ENCODE peak calls at places on chromosomes 6 and 20, in seven cellular contexts. One of them, this sample, is unnamed.

GRCh38 chr20:10540636-10541493 is 105.8 kb downstream of the SLX4IP start:
- DNase-seq in K562: no peak
- DNase-seq in HepG2: peak; percentile 99
- DNase-seq in HCT116: peak; percentile 75
- DNase-seq in SK-N-SH: no peak
- DNase-seq in H1: no peak
- DNase-seq in GM12878: no peak
- DNase-seq in this sample: no peak

GRCh38 chr6:87907521-87907920 is 140.1 kb upstream of the SPACA1 start:
- DNase-seq in K562: no peak
- DNase-seq in HepG2: no peak
- DNase-seq in HCT116: no peak
- DNase-seq in SK-N-SH: no peak
- DNase-seq in H1: no peak
- DNase-seq in GM12878: peak; percentile 63
- DNase-seq in this sample: no peak

GRCh38 chr20:41058007-41058673 is 29.5 kb downstream of the TOP1 start:
- DNase-seq in K562: no peak
- DNase-seq in HepG2: peak; percentile 55
- DNase-seq in HCT116: peak; percentile 8
- DNase-seq in SK-N-SH: peak; percentile 40
- DNase-seq in H1: no peak
- DNase-seq in GM12878: no peak
- DNase-seq in this sample: no peak

GRCh38 chr6:53805725-53806124 is 10.9 kb downstream of the LRRC1 start:
- DNase-seq in K562: no peak
- DNase-seq in HepG2: no peak
- DNase-seq in HCT116: no peak
- DNase-seq in SK-N-SH: no peak
- DNase-seq in H1: no peak
- DNase-seq in GM12878: no peak
- DNase-seq in this sample: no peak

GRCh38 chr6:30107756-30108155 is 5.1 kb downstream of the TRIM31 start:
- DNase-seq in K562: no peak
- DNase-seq in HepG2: no peak
- DNase-seq in HCT116: no peak
- DNase-seq in SK-N-SH: no peak
- DNase-seq in H1: no peak
- DNase-seq in GM12878: no peak
- DNase-seq in this sample: no peak

GRCh38 chr6:3310051-3310448 is 51.3 kb downstream of the PSMG4 start:
- DNase-seq in K562: no peak
- DNase-seq in HepG2: no peak
- DNase-seq in HCT116: no peak
- DNase-seq in SK-N-SH: no peak
- DNase-seq in H1: no peak
- DNase-seq in GM12878: no peak
- DNase-seq in this sample: no peak

GRCh38 chr6:169864148-169865030 is 113.0 kb downstream of the ERMARD start:
- DNase-seq in K562: no peak
- DNase-seq in HepG2: no peak
- DNase-seq in HCT116: no peak
- DNase-seq in SK-N-SH: no peak
- DNase-seq in H1: no peak
- DNase-seq in GM12878: no peak
- DNase-seq in this sample: no peak

GRCh38 chr20:16095241-16095640 is 478.0 kb downstream of the KIF16B start:
- DNase-seq in K562: no peak
- DNase-seq in HepG2: no peak
- DNase-seq in HCT116: no peak
- DNase-seq in SK-N-SH: no peak
- DNase-seq in H1: no peak
- DNase-seq in GM12878: no peak
- DNase-seq in this sample: no peak

GRCh38 chr6:155030148-155030720 is 35.1 kb downstream of the TIAM2 start:
- DNase-seq in K562: no peak
- DNase-seq in HepG2: no peak
- DNase-seq in HCT116: no peak
- DNase-seq in SK-N-SH: no peak
- DNase-seq in H1: no peak
- DNase-seq in GM12878: no peak
- DNase-seq in this sample: no peak

GRCh38 chr6:75201901-75202672 is 3.8 kb downstream of the COL12A1 start:
- DNase-seq in K562: no peak
- DNase-seq in HepG2: no peak
- DNase-seq in HCT116: no peak
- DNase-seq in SK-N-SH: peak; percentile 11
- DNase-seq in H1: no peak
- DNase-seq in GM12878: no peak
- DNase-seq in this sample: peak; percentile 91

GRCh38 chr20:62887147-62887859 is 25.7 kb upstream of the TCFL5 start:
- DNase-seq in K562: no peak
- DNase-seq in HepG2: peak; percentile 50
- DNase-seq in HCT116: no peak
- DNase-seq in SK-N-SH: peak; percentile 80
- DNase-seq in H1: no peak
- DNase-seq in GM12878: no peak
- DNase-seq in this sample: no peak

GRCh38 chr6:46014511-46015118 is 1.0 kb downstream of the CLIC5 start:
- DNase-seq in K562: no peak
- DNase-seq in HepG2: no peak
- DNase-seq in HCT116: no peak
- DNase-seq in SK-N-SH: no peak
- DNase-seq in H1: no peak
- DNase-seq in GM12878: no peak
- DNase-seq in this sample: peak; percentile 31

GRCh38 chr6:45625191-45625664 is 247.5 kb upstream of the SUPT3H start:
- DNase-seq in K562: no peak
- DNase-seq in HepG2: no peak
- DNase-seq in HCT116: no peak
- DNase-seq in SK-N-SH: no peak
- DNase-seq in H1: no peak
- DNase-seq in GM12878: no peak
- DNase-seq in this sample: no peak

GRCh38 chr20:36063916-36064660 is 90.5 kb upstream of the EPB41L1 start:
- DNase-seq in K562: no peak
- DNase-seq in HepG2: no peak
- DNase-seq in HCT116: no peak
- DNase-seq in SK-N-SH: no peak
- DNase-seq in H1: no peak
- DNase-seq in GM12878: no peak
- DNase-seq in this sample: no peak

GRCh38 chr20:37886851-37887297 is 16.1 kb upstream of the VSTM2L start:
- DNase-seq in K562: peak; percentile 40
- DNase-seq in HepG2: peak; percentile 79
- DNase-seq in HCT116: no peak
- DNase-seq in SK-N-SH: peak; percentile 48
- DNase-seq in H1: no peak
- DNase-seq in GM12878: peak; percentile 9
- DNase-seq in this sample: no peak

GRCh38 chr20:62685781-62686555 is 22.7 kb upstream of the NTSR1 start:
- DNase-seq in K562: peak; percentile 56
- DNase-seq in HepG2: peak; percentile 24
- DNase-seq in HCT116: no peak
- DNase-seq in SK-N-SH: no peak
- DNase-seq in H1: no peak
- DNase-seq in GM12878: no peak
- DNase-seq in this sample: peak; percentile 58

GRCh38 chr20:60627751-60628565 is 624.1 kb upstream of the CDH4 start:
- DNase-seq in K562: no peak
- DNase-seq in HepG2: no peak
- DNase-seq in HCT116: no peak
- DNase-seq in SK-N-SH: no peak
- DNase-seq in H1: no peak
- DNase-seq in GM12878: no peak
- DNase-seq in this sample: no peak

GRCh38 chr6:126007795-126008194 is 21.5 kb downstream of the TRMT11 start:
- DNase-seq in K562: no peak
- DNase-seq in HepG2: no peak
- DNase-seq in HCT116: no peak
- DNase-seq in SK-N-SH: no peak
- DNase-seq in H1: no peak
- DNase-seq in GM12878: no peak
- DNase-seq in this sample: no peak

GRCh38 chr6:3356824-3357420 is 98.2 kb downstream of the PSMG4 start:
- DNase-seq in K562: no peak
- DNase-seq in HepG2: peak; percentile 95
- DNase-seq in HCT116: no peak
- DNase-seq in SK-N-SH: no peak
- DNase-seq in H1: no peak
- DNase-seq in GM12878: no peak
- DNase-seq in this sample: peak; percentile 72

GRCh38 chr6:72132425-72132824 is 246.1 kb downstream of the RIMS1 start:
- DNase-seq in K562: no peak
- DNase-seq in HepG2: no peak
- DNase-seq in HCT116: no peak
- DNase-seq in SK-N-SH: no peak
- DNase-seq in H1: no peak
- DNase-seq in GM12878: no peak
- DNase-seq in this sample: no peak

GRCh38 chr20:44526129-44526528 is 4.3 kb upstream of the SERINC3 start:
- DNase-seq in K562: no peak
- DNase-seq in HepG2: peak; percentile 46
- DNase-seq in HCT116: peak; percentile 22
- DNase-seq in SK-N-SH: no peak
- DNase-seq in H1: no peak
- DNase-seq in GM12878: no peak
- DNase-seq in this sample: no peak

GRCh38 chr6:22036699-22037098 is 260.1 kb downstream of the PRL start:
- DNase-seq in K562: no peak
- DNase-seq in HepG2: no peak
- DNase-seq in HCT116: no peak
- DNase-seq in SK-N-SH: no peak
- DNase-seq in H1: no peak
- DNase-seq in GM12878: no peak
- DNase-seq in this sample: no peak
- TF ChIP-seq JUND in K562: no peak
- TF ChIP-seq JUND in HepG2: no peak
- TF ChIP-seq JUND in HCT116: no peak
- TF ChIP-seq JUND in SK-N-SH: no peak
- TF ChIP-seq JUND in H1: no peak
- TF ChIP-seq JUND in GM12878: no peak
- TF ChIP-seq JUND in this sample: no peak

DNA sequence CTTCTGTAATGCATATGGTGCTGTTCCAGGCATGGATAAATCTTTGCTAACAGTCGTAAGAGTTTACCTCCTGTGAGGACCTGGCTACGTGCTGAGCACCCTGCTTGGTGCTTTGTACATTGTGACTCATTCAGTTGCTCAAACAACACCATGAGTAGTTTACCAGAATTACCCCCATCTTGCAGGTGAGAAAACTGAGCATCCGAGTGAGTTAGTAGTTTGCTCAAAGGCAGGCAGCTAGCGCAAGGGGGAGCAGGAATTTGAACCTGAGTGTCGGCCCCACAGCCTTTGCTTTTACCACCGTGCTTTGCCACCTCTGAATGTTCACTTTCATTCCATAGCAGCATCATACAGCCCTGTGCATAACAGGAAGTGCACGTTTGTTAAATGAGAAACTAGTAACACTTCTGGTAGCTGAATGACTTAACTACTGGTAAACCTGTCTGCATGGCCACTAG is 121.9 kb downstream of the MTHFD1L start:
- DNase-seq in K562: no peak
- DNase-seq in HepG2: no peak
- DNase-seq in HCT116: no peak
- DNase-seq in SK-N-SH: no peak
- DNase-seq in H1: no peak
- DNase-seq in GM12878: no peak
- DNase-seq in this sample: no peak
- TF ChIP-seq JUND in K562: no peak
- TF ChIP-seq JUND in HepG2: no peak
- TF ChIP-seq JUND in HCT116: no peak
- TF ChIP-seq JUND in SK-N-SH: no peak
- TF ChIP-seq JUND in H1: no peak
- TF ChIP-seq JUND in GM12878: no peak
- TF ChIP-seq JUND in this sample: no peak

DNA sequence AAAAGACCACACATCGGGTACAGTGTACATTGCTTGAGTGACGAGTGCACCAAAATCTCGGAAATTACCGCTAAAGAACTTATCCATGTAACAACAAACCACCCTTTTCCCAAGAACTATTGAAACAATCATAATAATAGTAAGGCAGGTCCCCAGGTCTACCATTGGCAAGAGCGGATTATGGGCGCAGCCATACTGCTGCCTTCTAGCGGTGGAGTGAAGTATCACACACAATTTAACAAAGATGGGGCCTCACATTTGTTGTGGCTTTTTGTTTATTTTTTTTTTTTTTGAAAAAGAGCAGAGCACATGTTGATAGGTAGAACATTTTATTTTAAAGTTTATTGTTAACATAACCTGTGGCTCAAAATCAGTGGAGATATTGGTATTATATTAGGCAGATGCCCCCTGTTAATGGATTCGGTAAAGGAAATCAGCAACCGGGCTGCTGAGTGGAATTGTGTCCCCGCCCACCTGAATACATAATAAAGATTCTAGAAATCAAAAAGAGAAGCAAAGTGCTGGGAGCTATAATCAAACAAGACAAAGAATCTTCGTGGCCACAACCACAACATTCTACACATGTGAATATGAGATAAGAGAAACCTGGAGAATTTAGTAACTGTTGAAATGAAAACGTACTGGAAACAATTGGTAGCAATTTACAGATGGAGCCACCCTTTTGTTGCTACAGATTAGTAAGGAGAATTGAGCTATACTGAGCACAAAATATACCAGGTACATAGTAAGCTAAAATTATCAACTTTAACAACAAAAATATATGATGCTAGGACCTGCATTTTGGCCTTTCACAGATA is 94.2 kb upstream of the EXOC2 start:
- DNase-seq in K562: peak; percentile 63
- DNase-seq in HepG2: peak; percentile 35
- DNase-seq in HCT116: peak; percentile 19
- DNase-seq in SK-N-SH: peak; percentile 57
- DNase-seq in H1: no peak
- DNase-seq in GM12878: no peak
- DNase-seq in this sample: peak; percentile 50
- TF ChIP-seq JUND in K562: no peak
- TF ChIP-seq JUND in HepG2: no peak
- TF ChIP-seq JUND in HCT116: no peak
- TF ChIP-seq JUND in SK-N-SH: no peak
- TF ChIP-seq JUND in H1: no peak
- TF ChIP-seq JUND in GM12878: no peak
- TF ChIP-seq JUND in this sample: no peak

DNA sequence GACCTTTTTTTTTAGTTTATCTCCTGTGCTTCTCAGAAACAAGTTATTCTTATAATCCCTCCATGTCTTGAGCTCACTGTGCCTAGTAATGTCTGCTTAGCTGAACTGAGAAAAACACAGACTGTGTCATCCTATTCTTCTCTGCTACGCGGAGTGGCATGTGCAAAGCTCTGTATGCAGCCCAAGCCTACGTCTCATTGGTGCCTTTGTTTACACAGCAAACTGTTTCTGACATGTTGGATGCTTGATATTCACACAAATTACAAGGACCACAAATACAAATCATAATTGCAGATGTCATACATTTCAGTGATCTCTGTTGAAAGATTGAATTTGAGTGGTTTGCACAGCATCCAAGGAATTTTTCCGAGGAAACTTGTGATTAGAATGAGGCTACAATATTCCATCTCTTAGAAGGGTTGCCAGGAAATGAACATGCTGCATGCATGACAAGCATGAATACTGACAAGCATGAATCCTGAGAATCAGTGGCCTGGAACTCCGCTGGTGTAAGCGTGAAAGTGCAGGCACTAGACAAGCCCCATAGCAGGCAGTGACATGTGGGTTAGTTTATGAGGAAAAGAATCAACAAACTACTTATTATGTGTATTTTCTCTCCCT is 128.4 kb upstream of the SGK1 start:
- DNase-seq in K562: no peak
- DNase-seq in HepG2: no peak
- DNase-seq in HCT116: no peak
- DNase-seq in SK-N-SH: peak; percentile 33
- DNase-seq in H1: no peak
- DNase-seq in GM12878: no peak
- DNase-seq in this sample: no peak
- TF ChIP-seq JUND in K562: no peak
- TF ChIP-seq JUND in HepG2: no peak
- TF ChIP-seq JUND in HCT116: no peak
- TF ChIP-seq JUND in SK-N-SH: no peak
- TF ChIP-seq JUND in H1: no peak
- TF ChIP-seq JUND in GM12878: no peak
- TF ChIP-seq JUND in this sample: no peak

This sample was measured in T47D.